ENCODE peak calls at places on chromosomes 11 and 22, in seven cellular contexts. One of them, this sample, is unnamed.

GRCh38 chr11:134312807-134313206 is 19.0 kb upstream of the GLB1L2 start:
- DNase-seq in B cell: no peak
- DNase-seq in neuronal stem cell: no peak
- DNase-seq in heart right ventricle: no peak
- DNase-seq in activated CD8-positive, alpha-beta memory T cell treated with anti-CD3 and anti-CD28 coated beads for 48 hours: no peak
- DNase-seq in NCI-H1105 treated with DMSO at 0.1 percent for 48 hours: no peak
- DNase-seq in astrocyte of the spinal cord: no peak
- DNase-seq in this sample: no peak

GRCh38 chr11:34419158-34419557 is 19.6 kb upstream of the CAT start:
- DNase-seq in B cell: no peak
- DNase-seq in neuronal stem cell: no peak
- DNase-seq in heart right ventricle: no peak
- DNase-seq in activated CD8-positive, alpha-beta memory T cell treated with anti-CD3 and anti-CD28 coated beads for 48 hours: no peak
- DNase-seq in NCI-H1105 treated with DMSO at 0.1 percent for 48 hours: no peak
- DNase-seq in astrocyte of the spinal cord: no peak
- DNase-seq in this sample: no peak

GRCh38 chr11:36167729-36168128 is 121.5 kb downstream of the COMMD9 start:
- DNase-seq in B cell: no peak
- DNase-seq in neuronal stem cell: no peak
- DNase-seq in heart right ventricle: no peak
- DNase-seq in activated CD8-positive, alpha-beta memory T cell treated with anti-CD3 and anti-CD28 coated beads for 48 hours: no peak
- DNase-seq in NCI-H1105 treated with DMSO at 0.1 percent for 48 hours: no peak
- DNase-seq in astrocyte of the spinal cord: no peak
- DNase-seq in this sample: no peak

GRCh38 chr11:2555891-2556290 is 111.1 kb downstream of the KCNQ1 start:
- DNase-seq in B cell: no peak
- DNase-seq in neuronal stem cell: no peak
- DNase-seq in heart right ventricle: no peak
- DNase-seq in activated CD8-positive, alpha-beta memory T cell treated with anti-CD3 and anti-CD28 coated beads for 48 hours: no peak
- DNase-seq in NCI-H1105 treated with DMSO at 0.1 percent for 48 hours: no peak
- DNase-seq in astrocyte of the spinal cord: no peak
- DNase-seq in this sample: no peak

GRCh38 chr11:128506999-128507591 is 80.3 kb downstream of the ETS1 start:
- DNase-seq in B cell: peak
- DNase-seq in neuronal stem cell: no peak
- DNase-seq in heart right ventricle: peak
- DNase-seq in activated CD8-positive, alpha-beta memory T cell treated with anti-CD3 and anti-CD28 coated beads for 48 hours: no peak
- DNase-seq in NCI-H1105 treated with DMSO at 0.1 percent for 48 hours: no peak
- DNase-seq in astrocyte of the spinal cord: peak
- DNase-seq in this sample: peak

GRCh38 chr22:32175751-32176644 is 16.9 kb upstream of the C22orf42 start:
- DNase-seq in B cell: no peak
- DNase-seq in neuronal stem cell: peak
- DNase-seq in heart right ventricle: no peak
- DNase-seq in activated CD8-positive, alpha-beta memory T cell treated with anti-CD3 and anti-CD28 coated beads for 48 hours: no peak
- DNase-seq in NCI-H1105 treated with DMSO at 0.1 percent for 48 hours: no peak
- DNase-seq in astrocyte of the spinal cord: no peak
- DNase-seq in this sample: no peak

GRCh38 chr11:128488471-128488870 is 98.9 kb downstream of the ETS1 start:
- DNase-seq in B cell: no peak
- DNase-seq in neuronal stem cell: no peak
- DNase-seq in heart right ventricle: no peak
- DNase-seq in activated CD8-positive, alpha-beta memory T cell treated with anti-CD3 and anti-CD28 coated beads for 48 hours: no peak
- DNase-seq in NCI-H1105 treated with DMSO at 0.1 percent for 48 hours: no peak
- DNase-seq in astrocyte of the spinal cord: peak
- DNase-seq in this sample: no peak

GRCh38 chr11:6387811-6388599 is 2.3 kb upstream of the SMPD1 start:
- DNase-seq in B cell: no peak
- DNase-seq in neuronal stem cell: no peak
- DNase-seq in heart right ventricle: no peak
- DNase-seq in activated CD8-positive, alpha-beta memory T cell treated with anti-CD3 and anti-CD28 coated beads for 48 hours: no peak
- DNase-seq in NCI-H1105 treated with DMSO at 0.1 percent for 48 hours: no peak
- DNase-seq in astrocyte of the spinal cord: peak
- DNase-seq in this sample: no peak

GRCh38 chr22:31106001-31106571 is 1.3 kb downstream of the SELENOM start:
- DNase-seq in B cell: no peak
- DNase-seq in neuronal stem cell: no peak
- DNase-seq in heart right ventricle: peak
- DNase-seq in activated CD8-positive, alpha-beta memory T cell treated with anti-CD3 and anti-CD28 coated beads for 48 hours: no peak
- DNase-seq in NCI-H1105 treated with DMSO at 0.1 percent for 48 hours: no peak
- DNase-seq in astrocyte of the spinal cord: no peak
- DNase-seq in this sample: no peak

GRCh38 chr11:8229299-8230177 is 34.1 kb downstream of the LMO1 start:
- DNase-seq in B cell: no peak
- DNase-seq in neuronal stem cell: no peak
- DNase-seq in heart right ventricle: peak
- DNase-seq in activated CD8-positive, alpha-beta memory T cell treated with anti-CD3 and anti-CD28 coated beads for 48 hours: no peak
- DNase-seq in NCI-H1105 treated with DMSO at 0.1 percent for 48 hours: peak
- DNase-seq in astrocyte of the spinal cord: no peak
- DNase-seq in this sample: peak